ENCODE peak calls at places on chromosome 16, in nine cellular contexts. F is PC-3, E is heart right ventricle, R is glutamatergic neuron, B is body of pancreas, X is GM12865, Q is HFFc6, A is fibroblast of the aortic adventitia, W is astrocyte of the spinal cord. Y is an unnamed sample.

GRCh38 chr16:85029413-85029794 is 1.8 kb downstream of the KIAA0513 start:
- DNase-seq in F (peak; percentile 87), E (no peak), R (no peak), B (peak; percentile 25), X (peak; percentile 66), Q (peak; percentile 78), A (peak; percentile 37), W (peak; percentile 34), Y (no peak)

GRCh38 chr16:85331685-85332084 is 219.4 kb upstream of the CIBAR2 start:
- DNase-seq in F (no peak), E (no peak), R (no peak), B (no peak), X (no peak), Q (no peak), A (no peak), W (no peak), Y (no peak)

GRCh38 chr16:86514656-86515376 is 4.5 kb downstream of the FOXF1 start:
- DNase-seq in F (no peak), E (no peak), R (no peak), B (no peak), X (no peak), Q (no peak), A (no peak), W (peak; percentile 41), Y (no peak)

GRCh38 chr16:66054095-66054494 is 312.4 kb upstream of the CDH5 start:
- DNase-seq in F (no peak), E (no peak), R (no peak), B (no peak), X (no peak), Q (no peak), A (no peak), W (no peak), Y (no peak)

GRCh38 chr16:80804061-80804450 is 342 bp downstream of the CDYL2 start:
- DNase-seq in F (peak; percentile 34), E (peak; percentile 34), R (peak; percentile 72), B (peak; percentile 66), X (peak; percentile 82), Q (peak; percentile 66), A (peak; percentile 52), W (peak; percentile 63), Y (peak; percentile 43)

GRCh38 chr16:71670537-71670936 is 44.6 kb downstream of the MARVELD3 start:
- DNase-seq in F (no peak), E (no peak), R (no peak), B (no peak), X (no peak), Q (no peak), A (no peak), W (no peak), Y (no peak)

GRCh38 chr16:9185396-9185795 is 94.0 kb downstream of the HAPSTR1 start:
- DNase-seq in F (no peak), E (no peak), R (no peak), B (no peak), X (no peak), Q (no peak), A (no peak), W (no peak), Y (no peak)

GRCh38 chr16:87720411-87720810 is 45.4 kb downstream of the KLHDC4 start:
- DNase-seq in F (no peak), E (no peak), R (peak; percentile 21), B (no peak), X (no peak), Q (no peak), A (no peak), W (no peak), Y (no peak)

GRCh38 chr16:66604376-66605176 is at the start of gene CMTM3:
- DNase-seq in F (peak; percentile 40), E (peak; percentile 63), R (peak; percentile 87), B (peak; percentile 60), X (peak; percentile 60), Q (peak; percentile 15), A (peak; percentile 54), W (peak; percentile 74), Y (peak; percentile 75)

GRCh38 chr16:11604783-11605563 is 18.3 kb upstream of the LITAF start:
- DNase-seq in F (no peak), E (peak; percentile 86), R (no peak), B (peak; percentile 36), X (no peak), Q (no peak), A (peak; percentile 81), W (no peak), Y (peak; percentile 64)

GRCh38 chr16:4615389-4616046 is 830 bp upstream of the UBALD1 start:
- DNase-seq in F (no peak), E (no peak), R (no peak), B (peak; percentile 40), X (no peak), Q (no peak), A (no peak), W (no peak), Y (peak; percentile 36)

GRCh38 chr16:4332623-4333307 is 16.9 kb downstream of the GLIS2 start:
- DNase-seq in F (no peak), E (no peak), R (no peak), B (no peak), X (no peak), Q (no peak), A (no peak), W (no peak), Y (no peak)

GRCh38 chr16:69119536-69119935 is 12.9 kb downstream of the CHTF8 start:
- DNase-seq in F (no peak), E (no peak), R (no peak), B (peak; percentile 46), X (no peak), Q (no peak), A (no peak), W (no peak), Y (no peak)

GRCh38 chr16:53433930-53434435 is 288 bp upstream of the RBL2 start:
- DNase-seq in F (peak; percentile 68), E (peak; percentile 87), R (no peak), B (no peak), X (no peak), Q (no peak), A (peak; percentile 80), W (no peak), Y (no peak)

DNA sequence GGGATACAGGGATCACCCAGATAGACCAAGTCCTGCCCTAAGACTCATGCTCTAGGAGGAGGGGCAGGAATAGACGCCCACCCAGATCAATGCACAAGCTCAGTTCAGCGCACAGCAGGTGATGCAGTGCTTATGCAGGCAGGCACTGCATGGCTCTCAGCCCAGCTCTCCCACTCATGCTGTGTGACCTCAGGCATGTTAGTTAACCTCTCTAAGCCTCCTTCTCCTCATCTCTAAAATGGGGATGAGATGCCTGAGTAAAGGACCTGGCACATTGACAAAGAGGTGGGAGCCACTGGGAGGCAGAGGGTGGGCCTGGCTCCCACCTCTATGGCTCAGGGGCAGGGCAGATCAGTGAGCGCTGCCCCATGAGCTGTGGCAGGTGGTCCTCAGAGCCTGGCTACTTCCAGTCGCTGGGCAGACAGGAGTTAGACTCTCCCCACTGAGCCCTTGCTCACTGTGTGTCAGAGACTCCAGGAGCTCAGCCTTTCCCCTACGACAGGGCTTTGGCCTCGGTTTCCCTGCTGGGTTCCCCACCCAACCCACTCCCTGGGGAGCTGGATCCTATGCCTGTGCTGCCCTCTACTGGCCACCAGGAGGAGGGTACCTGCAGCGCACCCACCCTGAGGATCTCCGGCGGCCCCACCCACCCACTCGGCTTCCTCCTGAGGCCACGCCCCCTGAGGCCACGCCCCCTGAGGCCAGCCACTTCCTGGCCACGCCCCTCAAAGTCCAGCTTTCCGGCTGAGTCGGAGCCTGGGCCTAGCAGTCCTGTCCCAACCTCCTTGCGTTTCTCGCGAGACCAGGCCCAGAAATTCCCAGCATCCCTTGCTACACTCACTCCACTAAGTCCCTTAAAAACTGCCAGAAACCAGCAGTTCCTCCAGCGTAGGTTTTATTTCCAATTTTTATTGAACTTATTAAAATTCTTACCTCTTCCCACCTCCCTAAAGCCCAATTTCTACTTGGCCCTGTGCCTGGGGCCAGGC is 196.1 kb downstream of the GSG1L start:
- DNase-seq in F (peak; percentile 75), E (peak; percentile 28), R (peak; percentile 67), B (peak; percentile 45), X (peak; percentile 83), Q (peak; percentile 77), A (peak; percentile 47), W (peak; percentile 68), Y (peak; percentile 33)
- TF ChIP-seq CTCF in F (peak; percentile 61), E (no peak), R (peak; percentile 62), B (peak; percentile 8), X (peak; percentile 54), Q (peak; percentile 90), A (peak; percentile 57), W (peak; percentile 64), Y (peak; percentile 59)

GRCh38 chr16:20485408-20485807 is 34.1 kb downstream of the ACSM2A start:
- DNase-seq in F (no peak), E (no peak), R (no peak), B (no peak), X (no peak), Q (no peak), A (no peak), W (no peak), Y (no peak)
- TF ChIP-seq CTCF in F (no peak), E (no peak), R (no peak), B (no peak), X (no peak), Q (no peak), A (no peak), W (no peak), Y (no peak)

GRCh38 chr16:49914697-49915096 is 58.8 kb upstream of the ZNF423 start:
- DNase-seq in F (no peak), E (no peak), R (no peak), B (no peak), X (no peak), Q (no peak), A (no peak), W (no peak), Y (no peak)

GRCh38 chr16:49921106-49921505 is 65.2 kb upstream of the ZNF423 start:
- DNase-seq in F (no peak), E (no peak), R (no peak), B (no peak), X (no peak), Q (no peak), A (no peak), W (no peak), Y (no peak)

GRCh38 chr16:49919327-49919726 is 63.4 kb upstream of the ZNF423 start:
- DNase-seq in F (no peak), E (no peak), R (no peak), B (no peak), X (no peak), Q (no peak), A (no peak), W (no peak), Y (no peak)

GRCh38 chr16:49920397-49920796 is 64.5 kb upstream of the ZNF423 start:
- DNase-seq in F (no peak), E (no peak), R (no peak), B (no peak), X (no peak), Q (no peak), A (no peak), W (no peak), Y (no peak)

DNA sequence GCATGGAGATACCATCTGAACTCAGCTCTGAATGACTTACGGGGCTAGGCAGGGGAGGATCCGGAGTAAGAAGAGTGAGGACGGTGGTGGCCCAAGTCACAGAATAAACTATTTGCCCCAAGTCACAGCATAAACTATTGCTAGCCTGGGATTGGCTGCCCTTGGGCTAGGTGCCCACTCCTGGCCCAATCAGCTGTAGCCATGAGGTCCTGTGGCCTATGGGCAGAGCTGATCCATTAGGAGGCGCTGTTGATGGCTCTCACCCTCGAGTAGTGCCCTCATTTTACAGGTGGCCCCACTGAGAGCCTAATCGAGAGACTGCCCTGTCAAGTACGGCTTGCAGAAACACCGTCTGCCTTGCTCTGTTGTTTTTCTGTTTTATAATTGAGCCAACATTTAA is 62.3 kb upstream of the ZNF423 start:
- DNase-seq in F (no peak), E (no peak), R (no peak), B (no peak), X (peak; percentile 6), Q (no peak), A (no peak), W (no peak), Y (no peak)
- TF ChIP-seq CTCF in F (no peak), E (no peak), R (no peak), B (no peak), X (no peak), Q (no peak), A (no peak), W (no peak), Y (no peak)

GRCh38 chr16:28491080-28491969 is 549 bp downstream of the CLN3 start:
- DNase-seq in F (peak; percentile 49), E (peak; percentile 48), R (peak; percentile 38), B (peak; percentile 55), X (peak; percentile 39), Q (peak; percentile 4), A (peak; percentile 24), W (peak; percentile 1), Y (peak; percentile 38)
- TF ChIP-seq CTCF in F (peak; percentile 34), E (no peak), R (no peak), B (no peak), X (peak; percentile 11), Q (peak; percentile 51), A (peak; percentile 52), W (peak; percentile 43), Y (peak; percentile 56)